ENCODE peak calls at places on chromosomes 6 and 20, in nine cellular contexts. T is WTC11, R is osteocyte, F is fibroblast of lung, I is endothelial cell, A is fibroblast of pulmonary artery, J is HepG2, Q is sigmoid colon, L is iris pigment epithelial cell. K is an unnamed sample.
A peak's percentile ranks its signal among the peaks of the same experiment; 100 is the strongest.

GRCh38 chr6:17032595-17033591 is 69.0 kb upstream of the STMND1 start:
- DNase-seq in R (no peak), F (peak; percentile 95), I (no peak), J (no peak), A (peak; percentile 97), L (peak; percentile 93), Q (peak; percentile 91), T (no peak), K (no peak)

GRCh38 chr20:25309395-25310267 is 61.7 kb downstream of the PYGB start:
- DNase-seq in A (peak; percentile 50), I (no peak), F (peak; percentile 79), L (peak; percentile 88), T (no peak), J (peak; percentile 82), R (no peak), Q (peak; percentile 84), K (peak; percentile 78)

GRCh38 chr6:70310063-70310694 is 7.3 kb upstream of the COL9A1 start:
- DNase-seq in F (peak; percentile 36), R (no peak), I (peak; percentile 13), A (peak; percentile 67), J (peak; percentile 33), T (no peak), L (peak; percentile 66), Q (no peak), K (no peak)

GRCh38 chr6:42316390-42316970 is 98.8 kb upstream of the MRPS10 start:
- DNase-seq in J (no peak), A (peak; percentile 72), L (peak; percentile 73), R (no peak), T (no peak), I (no peak), Q (no peak), F (peak; percentile 94), K (no peak)

GRCh38 chr20:57480444-57481152 is 44.3 kb downstream of the CTCFL start:
- DNase-seq in R (no peak), T (no peak), Q (peak; percentile 64), J (no peak), F (no peak), I (no peak), A (no peak), L (no peak), K (peak; percentile 86)

GRCh38 chr20:5719861-5720401 is 30.3 kb upstream of the SHLD1 start:
- DNase-seq in F (peak; percentile 50), L (peak; percentile 68), R (no peak), A (peak; percentile 65), Q (no peak), I (no peak), J (peak; percentile 54), T (no peak), K (no peak)

GRCh38 chr20:21832442-21833152 is 127.1 kb downstream of the PAX1 start:
- DNase-seq in J (no peak), I (no peak), T (no peak), Q (no peak), L (no peak), R (no peak), A (no peak), F (no peak), K (no peak)

GRCh38 chr6:27414996-27415395 is 26.4 kb downstream of the ZNF391 start:
- DNase-seq in T (no peak), A (no peak), L (peak; percentile 22), Q (no peak), J (no peak), I (no peak), F (no peak), R (no peak), K (no peak)

GRCh38 chr20:37318046-37318445 is 27.9 kb upstream of the SRC start:
- DNase-seq in F (no peak), L (no peak), J (no peak), T (no peak), R (no peak), Q (no peak), A (no peak), I (no peak), K (no peak)

K was measured in spleen.